ENCODE peak calls at places on chromosomes 4 and X, in six cellular contexts. Q is upper lobe of left lung; O is aorta; S is H7; K is mesenchymal stem cell; R is CD8-positive, alpha-beta memory T cell. H is an unnamed sample.

GRCh38 chrX:56762220-56762619 is 33.2 kb downstream of the NBDY start:
- DNase-seq in Q (no peak), O (no peak), S (no peak), K (no peak), R (no peak), H (no peak)

GRCh38 chrX:129876734-129877395 is 29.1 kb upstream of the UTP14A start:
- DNase-seq in Q (no peak), O (no peak), S (no peak), K (peak; percentile 52), R (no peak), H (peak; percentile 68)

GRCh38 chrX:110941906-110942305 is 146.3 kb upstream of the CHRDL1 start:
- DNase-seq in Q (no peak), O (no peak), S (no peak), K (no peak), R (no peak), H (no peak)

GRCh38 chr4:3607690-3608514 is 75.7 kb upstream of the LRPAP1 start:
- DNase-seq in Q (peak; percentile 74), O (no peak), S (peak; percentile 39), K (no peak), R (no peak), H (no peak)

GRCh38 chr4:117239434-117239833 is 154.1 kb upstream of the TRAM1L1 start:
- DNase-seq in Q (peak; percentile 46), O (no peak), S (no peak), K (no peak), R (no peak), H (no peak)

GRCh38 chr4:5693871-5694270 is 14.5 kb downstream of the EVC2 start:
- DNase-seq in Q (no peak), O (no peak), S (no peak), K (no peak), R (no peak), H (no peak)

GRCh38 chrX:77085372-77085771 is 361.8 kb upstream of the FGF16 start:
- DNase-seq in Q (no peak), O (no peak), S (no peak), K (no peak), R (no peak), H (no peak)

GRCh38 chr4:76526585-76526990 is 91.6 kb downstream of the SHROOM3 start:
- DNase-seq in Q (no peak), O (no peak), S (no peak), K (no peak), R (no peak), H (peak; percentile 39)

DNA sequence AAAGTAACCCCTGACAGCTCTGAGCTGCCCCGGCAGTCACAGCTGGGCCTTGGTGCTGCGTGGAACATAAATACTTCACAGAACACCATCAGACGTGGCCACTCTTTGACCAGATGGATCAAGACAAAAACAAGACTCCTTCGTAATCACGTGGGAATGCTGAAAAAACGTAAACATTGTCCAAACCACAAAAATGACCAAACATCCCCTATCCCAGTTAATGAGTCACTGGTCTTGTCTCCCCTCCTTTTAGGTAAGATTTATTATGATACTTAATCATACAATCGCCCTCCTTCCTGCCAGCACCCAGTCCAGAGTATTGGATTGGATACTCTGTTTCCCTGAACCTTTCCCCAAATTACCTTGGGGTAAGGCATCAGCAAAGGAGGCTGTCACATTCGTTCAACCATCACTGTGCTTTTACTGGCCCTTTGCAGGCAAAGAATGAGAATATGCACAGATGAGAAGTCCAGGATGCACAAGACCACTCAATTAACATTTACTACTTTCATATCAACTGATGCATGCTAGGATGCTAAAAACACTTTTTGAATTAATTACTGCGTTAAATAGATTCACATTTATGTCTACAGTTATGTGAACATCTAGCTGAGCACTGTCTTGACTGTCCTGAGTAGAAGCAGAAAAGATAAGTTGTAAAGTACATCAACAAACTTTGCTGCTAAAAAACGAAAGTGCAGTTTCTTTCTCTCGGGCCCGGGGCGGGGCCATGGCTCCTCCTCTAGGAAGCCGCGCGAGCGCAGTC is 502 bp upstream of the TCEANC start:
- DNase-seq in Q (no peak), O (no peak), S (no peak), K (peak; percentile 94), R (no peak), H (peak; percentile 93)
- H3K4me3 ChIP-seq in Q (peak overlapping the region; percentile 61), O (peak overlapping the region; percentile 77), S (peak overlapping the region; percentile 70), K (no peak overlapping the region), R (peak overlapping the region; percentile 42), H (peak overlapping the region; percentile 40)

DNA sequence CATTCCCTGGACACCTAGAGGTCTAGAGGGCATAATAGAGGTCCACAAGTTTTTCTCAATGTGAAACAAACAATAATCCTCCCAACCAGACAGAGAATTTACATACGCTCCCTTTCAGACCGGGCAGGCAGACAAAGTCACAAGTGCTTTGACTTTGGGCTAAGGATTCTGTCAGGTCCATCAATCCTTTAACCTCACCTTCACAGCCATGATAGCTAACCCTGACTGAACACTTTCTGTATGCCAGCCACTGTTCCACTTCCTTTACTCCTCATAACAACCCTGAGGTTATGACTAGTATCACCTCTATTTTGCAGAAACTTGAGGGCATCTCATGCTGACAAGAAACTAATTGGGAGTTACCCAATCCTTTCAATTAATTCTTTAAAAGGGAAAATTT is 118.8 kb upstream of the AFF2 start:
- DNase-seq in Q (no peak), O (no peak), S (no peak), K (no peak), R (no peak), H (no peak)
- H3K4me3 ChIP-seq in Q (peak overlapping the region; percentile 17), O (no peak overlapping the region), S (no peak overlapping the region), K (no peak overlapping the region), R (peak overlapping the region; percentile 44), H (no peak overlapping the region)

DNA sequence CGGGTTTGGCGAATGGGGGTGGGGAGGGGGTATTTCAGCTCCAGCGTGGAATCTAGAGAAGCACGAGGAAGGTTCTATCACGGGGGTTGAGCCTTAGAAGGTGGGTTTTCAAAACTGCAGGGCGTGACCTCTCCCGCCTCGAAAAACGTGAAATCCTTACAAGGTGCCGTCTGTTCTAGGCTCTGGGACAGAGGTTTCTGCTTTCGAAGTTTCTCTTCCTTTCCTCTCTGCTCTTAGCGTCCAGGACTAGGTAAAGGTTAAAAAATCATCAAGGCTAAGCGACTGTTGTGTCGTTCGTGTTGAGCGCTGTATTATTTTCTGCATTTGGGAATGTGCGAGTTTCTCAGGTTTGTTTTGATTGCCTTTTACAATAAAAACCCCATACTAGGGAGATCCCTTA is 1.1 kb downstream of the FHL1 start:
- DNase-seq in Q (no peak), O (no peak), S (no peak), K (no peak), R (no peak), H (no peak)
- H3K4me3 ChIP-seq in Q (peak overlapping the region; percentile 68), O (peak overlapping the region; percentile 93), S (peak overlapping the region; percentile 45), K (peak overlapping the region; percentile 81), R (no peak overlapping the region), H (peak overlapping the region; percentile 47)

GRCh38 chr4:24417206-24417605 is 167.1 kb downstream of the DHX15 start:
- DNase-seq in Q (no peak), O (no peak), S (no peak), K (no peak), R (no peak), H (peak; percentile 11)
- H3K4me3 ChIP-seq in Q (no peak overlapping the region), O (no peak overlapping the region), S (no peak overlapping the region), K (no peak overlapping the region), R (no peak overlapping the region), H (no peak overlapping the region)

H was measured in cardiac fibroblast.